ENCODE peak calls at places on chromosomes 3 and 15, in five cellular contexts. Z is H7, O is HCT116, E is substantia nigra, Q is T-helper 9 cell. T is an unnamed sample.

GRCh38 chr3:141878812-141879211 is 2.4 kb downstream of the ATP1B3 start:
- DNase-seq in E (no peak), O (no peak), Q (no peak), Z (no peak), T (no peak)

GRCh38 chr3:37453393-37454391 is 279.3 kb upstream of the LRRFIP2 start:
- DNase-seq in Q (no peak), E (no peak), O (no peak), Z (peak; percentile 63), T (no peak)

GRCh38 chr3:77648214-77648613 is 608.3 kb downstream of the ROBO2 start:
- DNase-seq in Z (no peak), E (no peak), Q (no peak), O (no peak), T (no peak)

GRCh38 chr3:143084856-143085731 is 34.5 kb upstream of the CHST2 start:
- DNase-seq in E (no peak), Z (no peak), O (no peak), Q (no peak), T (no peak)

GRCh38 chr3:193556841-193557240 is 2.1 kb upstream of the ATP13A4 start:
- DNase-seq in Q (no peak), E (no peak), O (no peak), Z (no peak), T (no peak)

GRCh38 chr3:192445768-192446644 is 281.3 kb downstream of the FGF12 start:
- DNase-seq in Q (no peak), E (no peak), O (no peak), Z (no peak), T (no peak)

GRCh38 chr3:22319446-22319845 is 568.4 kb upstream of the ZNF385D start:
- DNase-seq in E (no peak), O (no peak), Z (no peak), Q (no peak), T (no peak)

GRCh38 chr15:80804970-80805495 is 25.9 kb downstream of the CEMIP start:
- DNase-seq in Z (peak; percentile 34), E (no peak), O (no peak), Q (no peak), T (no peak)

T was measured in T-cell.